ENCODE peak calls at places on chromosomes 3 and 15, in nine cellular contexts. Q is fibroblast of the conjunctiva; U is choroid plexus epithelial cell; T is activated CD4-positive, alpha-beta T cell treated with anti-CD3 and anti-CD28 coated beads for 24 hours; H is NCI-H146; L is AG09319; P is NCI-H226; J is NCI-H1694; D is breast epithelium. Z is an unnamed sample.

GRCh38 chr3:128296469-128297251 is 143.4 kb downstream of the EEFSEC start:
- DNase-seq in D (no peak), U (peak), Q (no peak), L (no peak), P (no peak), H (no peak), T (no peak), J (no peak), Z (no peak)

GRCh38 chr3:72058493-72059081 is 273.6 kb upstream of the PROK2 start:
- DNase-seq in P (no peak), T (no peak), D (no peak), U (no peak), Q (no peak), L (no peak), J (peak), H (no peak), Z (peak)

GRCh38 chr3:138928727-138929372 is 18.1 kb downstream of the FOXL2 start:
- DNase-seq in P (no peak), J (no peak), H (no peak), T (no peak), D (no peak), U (no peak), L (no peak), Q (no peak), Z (no peak)

GRCh38 chr15:41780266-41780665 is 6.0 kb downstream of the MAPKBP1 start:
- DNase-seq in T (no peak), U (no peak), Q (no peak), H (no peak), L (no peak), J (no peak), P (no peak), D (no peak), Z (no peak)

GRCh38 chr15:52730163-52730562 is 51.0 kb upstream of the ATOSA start:
- DNase-seq in Q (no peak), L (peak), H (no peak), P (no peak), D (no peak), J (no peak), U (peak), T (no peak), Z (no peak)

GRCh38 chr15:101530224-101530958 is 40.9 kb upstream of the PCSK6 start:
- DNase-seq in H (no peak), T (no peak), D (no peak), Q (no peak), J (no peak), P (no peak), U (no peak), L (no peak), Z (no peak)

GRCh38 chr3:129908417-129908816 is 14.9 kb upstream of the TMCC1 start:
- DNase-seq in Q (no peak), T (no peak), H (peak), J (no peak), L (no peak), D (no peak), U (no peak), P (no peak), Z (no peak)

GRCh38 chr3:15319575-15319974 is 12.8 kb downstream of the SH3BP5 start:
- DNase-seq in J (no peak), P (no peak), T (no peak), D (no peak), Q (no peak), H (no peak), U (peak), L (no peak), Z (no peak)

GRCh38 chr15:40323953-40324937 is 753 bp downstream of the INAFM2 start:
- DNase-seq in D (no peak), L (no peak), P (no peak), T (no peak), H (peak), J (no peak), U (no peak), Q (no peak), Z (no peak)

GRCh38 chr15:68416158-68416535 is 15.8 kb downstream of the ITGA11 start:
- DNase-seq in D (no peak), H (no peak), Q (no peak), T (no peak), U (no peak), J (no peak), P (no peak), L (no peak), Z (no peak)

GRCh38 chr15:101042320-101042719 is 123.2 kb downstream of the LRRK1 start:
- DNase-seq in H (no peak), L (no peak), J (no peak), U (no peak), P (no peak), T (no peak), Q (no peak), D (no peak), Z (no peak)

GRCh38 chr15:67089218-67090193 is 24.1 kb downstream of the SMAD3 start:
- DNase-seq in H (no peak), Q (no peak), J (no peak), U (peak), T (no peak), L (no peak), D (no peak), P (peak), Z (no peak)

GRCh38 chr15:101579766-101580165 is 72.4 kb downstream of the TM2D3 start:
- DNase-seq in H (no peak), D (no peak), Q (no peak), P (peak), T (no peak), J (no peak), L (no peak), U (peak), Z (no peak)

GRCh38 chr3:31041161-31041978 is 146.9 kb upstream of the GADL1 start:
- DNase-seq in T (no peak), H (no peak), D (no peak), U (peak), P (peak), L (peak), J (no peak), Q (no peak), Z (no peak)

GRCh38 chr3:139100821-139101220 is 56.1 kb upstream of the PRR23C start:
- DNase-seq in D (no peak), T (no peak), P (no peak), H (no peak), L (no peak), Q (no peak), U (no peak), J (no peak), Z (no peak)

GRCh38 chr15:86375733-86376132 is 296.1 kb downstream of the AGBL1 start:
- DNase-seq in D (no peak), Q (no peak), U (no peak), P (no peak), T (no peak), L (no peak), H (no peak), J (no peak), Z (no peak)

GRCh38 chr15:87287156-87287555 is 969.4 kb downstream of the NTRK3 start:
- DNase-seq in H (no peak), L (peak), D (no peak), T (no peak), U (peak), Q (peak), J (no peak), P (peak), Z (no peak)

GRCh38 chr15:61752001-61752400 is 308.2 kb downstream of the VPS13C start:
- DNase-seq in J (no peak), D (no peak), P (no peak), T (no peak), Q (no peak), H (no peak), L (no peak), U (no peak), Z (no peak)

GRCh38 chr3:71450162-71450561 is 133.4 kb downstream of the FOXP1 start:
- DNase-seq in P (no peak), T (no peak), D (no peak), H (no peak), U (no peak), Q (no peak), J (no peak), L (no peak), Z (no peak)

GRCh38 chr15:101499863-101500713 is 10.6 kb upstream of the PCSK6 start:
- DNase-seq in Q (no peak), D (no peak), U (no peak), J (peak), T (no peak), H (no peak), P (no peak), L (no peak), Z (no peak)

GRCh38 chr3:130901463-130902204 is 7.8 kb downstream of the ATP2C1 start:
- DNase-seq in T (no peak), L (no peak), U (no peak), D (no peak), H (no peak), P (no peak), J (no peak), Q (no peak), Z (no peak)

GRCh38 chr3:58497074-58497473 is 5.2 kb downstream of the KCTD6 start:
- DNase-seq in P (no peak), U (peak), L (no peak), T (no peak), D (no peak), J (no peak), H (peak), Q (no peak), Z (peak)

GRCh38 chr3:187139126-187139894 is at the start of gene RPL39L:
- DNase-seq in H (peak), Q (peak), D (peak), U (peak), J (no peak), L (peak), P (peak), T (peak), Z (peak)

GRCh38 chr3:43378066-43378935 is 92.0 kb downstream of the SNRK start:
- DNase-seq in J (no peak), P (peak), L (no peak), D (no peak), Q (no peak), H (peak), T (peak), U (peak), Z (no peak)

GRCh38 chr15:49155834-49156627 is 632 bp upstream of the COPS2 start:
- DNase-seq in J (no peak), T (no peak), U (peak), Q (no peak), D (no peak), H (peak), L (no peak), P (peak), Z (no peak)